ENCODE peak calls at places on chromosomes 3 and 15, in ten cellular contexts. One of them, this sample, is unnamed.

GRCh38 chr3:71025010-71025409 is 558.5 kb downstream of the FOXP1 start:
- DNase-seq in GDM1: no peak
- DNase-seq in ovary: no peak
- DNase-seq in activated T-cell treated with anti-CD3 and anti-CD28 coated beads for 24 hours: no peak
- DNase-seq in left ventricle myocardium inferior: no peak
- DNase-seq in T-helper 9 cell: no peak
- DNase-seq in NCI-H1930: no peak
- DNase-seq in EL: no peak
- DNase-seq in T-helper 17 cell: no peak
- DNase-seq in MV-4-11: no peak
- DNase-seq in this sample: no peak

GRCh38 chr3:13022348-13023250 is 50.6 kb downstream of the IQSEC1 start:
- DNase-seq in GDM1: no peak
- DNase-seq in left ventricle myocardium inferior: peak; percentile 85
- DNase-seq in EL: peak; percentile 78
- DNase-seq in MV-4-11: no peak
- DNase-seq in NCI-H1930: no peak
- DNase-seq in T-helper 17 cell: no peak
- DNase-seq in ovary: peak; percentile 90
- DNase-seq in T-helper 9 cell: no peak
- DNase-seq in activated T-cell treated with anti-CD3 and anti-CD28 coated beads for 24 hours: no peak
- DNase-seq in this sample: peak; percentile 92

GRCh38 chr15:92116320-92116719 is 262.8 kb downstream of the SLCO3A1 start:
- DNase-seq in T-helper 9 cell: no peak
- DNase-seq in GDM1: no peak
- DNase-seq in EL: no peak
- DNase-seq in NCI-H1930: no peak
- DNase-seq in MV-4-11: no peak
- DNase-seq in T-helper 17 cell: no peak
- DNase-seq in activated T-cell treated with anti-CD3 and anti-CD28 coated beads for 24 hours: no peak
- DNase-seq in ovary: no peak
- DNase-seq in left ventricle myocardium inferior: no peak
- DNase-seq in this sample: no peak

GRCh38 chr3:50525987-50526386 is 22.6 kb upstream of the CACNA2D2 start:
- DNase-seq in T-helper 17 cell: no peak
- DNase-seq in GDM1: peak; percentile 45
- DNase-seq in EL: peak; percentile 41
- DNase-seq in left ventricle myocardium inferior: peak; percentile 42
- DNase-seq in ovary: no peak
- DNase-seq in NCI-H1930: no peak
- DNase-seq in MV-4-11: peak; percentile 88
- DNase-seq in T-helper 9 cell: peak; percentile 16
- DNase-seq in activated T-cell treated with anti-CD3 and anti-CD28 coated beads for 24 hours: peak; percentile 42
- DNase-seq in this sample: peak; percentile 63

GRCh38 chr3:184748219-184749135 is 36.6 kb upstream of the MAGEF1 start:
- DNase-seq in EL: no peak
- DNase-seq in ovary: peak; percentile 1
- DNase-seq in MV-4-11: peak; percentile 82
- DNase-seq in T-helper 17 cell: no peak
- DNase-seq in T-helper 9 cell: no peak
- DNase-seq in NCI-H1930: no peak
- DNase-seq in activated T-cell treated with anti-CD3 and anti-CD28 coated beads for 24 hours: no peak
- DNase-seq in GDM1: no peak
- DNase-seq in left ventricle myocardium inferior: no peak
- DNase-seq in this sample: peak; percentile 30

GRCh38 chr3:138409171-138409570 is 25.2 kb upstream of the ESYT3 start:
- DNase-seq in activated T-cell treated with anti-CD3 and anti-CD28 coated beads for 24 hours: no peak
- DNase-seq in ovary: no peak
- DNase-seq in GDM1: no peak
- DNase-seq in NCI-H1930: no peak
- DNase-seq in T-helper 17 cell: no peak
- DNase-seq in MV-4-11: no peak
- DNase-seq in EL: no peak
- DNase-seq in left ventricle myocardium inferior: no peak
- DNase-seq in T-helper 9 cell: no peak
- DNase-seq in this sample: no peak

GRCh38 chr3:59678042-59678707 is 628.4 kb upstream of the CFAP20DC start:
- DNase-seq in EL: no peak
- DNase-seq in MV-4-11: no peak
- DNase-seq in ovary: no peak
- DNase-seq in GDM1: no peak
- DNase-seq in activated T-cell treated with anti-CD3 and anti-CD28 coated beads for 24 hours: no peak
- DNase-seq in T-helper 17 cell: no peak
- DNase-seq in left ventricle myocardium inferior: no peak
- DNase-seq in T-helper 9 cell: no peak
- DNase-seq in NCI-H1930: no peak
- DNase-seq in this sample: no peak

GRCh38 chr3:118936811-118937210 is 97.8 kb downstream of the IGSF11 start:
- DNase-seq in left ventricle myocardium inferior: no peak
- DNase-seq in T-helper 17 cell: no peak
- DNase-seq in NCI-H1930: no peak
- DNase-seq in MV-4-11: no peak
- DNase-seq in GDM1: no peak
- DNase-seq in activated T-cell treated with anti-CD3 and anti-CD28 coated beads for 24 hours: no peak
- DNase-seq in ovary: no peak
- DNase-seq in T-helper 9 cell: no peak
- DNase-seq in EL: no peak
- DNase-seq in this sample: peak; percentile 33

GRCh38 chr3:59006791-59007517 is 42.9 kb downstream of the CFAP20DC start:
- DNase-seq in ovary: no peak
- DNase-seq in T-helper 17 cell: no peak
- DNase-seq in NCI-H1930: no peak
- DNase-seq in MV-4-11: no peak
- DNase-seq in EL: no peak
- DNase-seq in activated T-cell treated with anti-CD3 and anti-CD28 coated beads for 24 hours: no peak
- DNase-seq in T-helper 9 cell: no peak
- DNase-seq in left ventricle myocardium inferior: peak; percentile 37
- DNase-seq in GDM1: no peak
- DNase-seq in this sample: peak; percentile 5

GRCh38 chr3:132265008-132265407 is 52.2 kb upstream of the ACP3 start:
- DNase-seq in T-helper 17 cell: no peak
- DNase-seq in activated T-cell treated with anti-CD3 and anti-CD28 coated beads for 24 hours: no peak
- DNase-seq in EL: no peak
- DNase-seq in NCI-H1930: no peak
- DNase-seq in left ventricle myocardium inferior: no peak
- DNase-seq in GDM1: no peak
- DNase-seq in MV-4-11: no peak
- DNase-seq in T-helper 9 cell: no peak
- DNase-seq in ovary: no peak
- DNase-seq in this sample: no peak

GRCh38 chr15:85035980-85036379 is 54.3 kb downstream of the PDE8A start:
- DNase-seq in MV-4-11: no peak
- DNase-seq in ovary: no peak
- DNase-seq in EL: no peak
- DNase-seq in GDM1: no peak
- DNase-seq in T-helper 9 cell: no peak
- DNase-seq in NCI-H1930: no peak
- DNase-seq in activated T-cell treated with anti-CD3 and anti-CD28 coated beads for 24 hours: no peak
- DNase-seq in left ventricle myocardium inferior: no peak
- DNase-seq in T-helper 17 cell: no peak
- DNase-seq in this sample: no peak

GRCh38 chr3:40745381-40746106 is 220.8 kb downstream of the ZNF621 start:
- DNase-seq in GDM1: no peak
- DNase-seq in T-helper 17 cell: no peak
- DNase-seq in ovary: no peak
- DNase-seq in T-helper 9 cell: no peak
- DNase-seq in NCI-H1930: no peak
- DNase-seq in MV-4-11: no peak
- DNase-seq in EL: peak; percentile 15
- DNase-seq in activated T-cell treated with anti-CD3 and anti-CD28 coated beads for 24 hours: no peak
- DNase-seq in left ventricle myocardium inferior: no peak
- DNase-seq in this sample: peak; percentile 67

GRCh38 chr15:84911879-84912660 is 27.6 kb downstream of the SLC28A1 start:
- DNase-seq in left ventricle myocardium inferior: peak; percentile 90
- DNase-seq in T-helper 17 cell: no peak
- DNase-seq in T-helper 9 cell: no peak
- DNase-seq in GDM1: no peak
- DNase-seq in ovary: peak; percentile 91
- DNase-seq in MV-4-11: peak; percentile 2
- DNase-seq in NCI-H1930: no peak
- DNase-seq in activated T-cell treated with anti-CD3 and anti-CD28 coated beads for 24 hours: no peak
- DNase-seq in EL: peak; percentile 99
- DNase-seq in this sample: peak; percentile 98

GRCh38 chr15:66657062-66658020 is 44.7 kb upstream of the SMAD6 start:
- DNase-seq in EL: peak; percentile 17
- DNase-seq in T-helper 17 cell: no peak
- DNase-seq in activated T-cell treated with anti-CD3 and anti-CD28 coated beads for 24 hours: no peak
- DNase-seq in MV-4-11: no peak
- DNase-seq in ovary: no peak
- DNase-seq in GDM1: no peak
- DNase-seq in NCI-H1930: no peak
- DNase-seq in T-helper 9 cell: no peak
- DNase-seq in left ventricle myocardium inferior: no peak
- DNase-seq in this sample: no peak

GRCh38 chr15:76875911-76876310 is 29.2 kb downstream of the SCAPER start:
- DNase-seq in T-helper 17 cell: no peak
- DNase-seq in activated T-cell treated with anti-CD3 and anti-CD28 coated beads for 24 hours: no peak
- DNase-seq in T-helper 9 cell: no peak
- DNase-seq in left ventricle myocardium inferior: no peak
- DNase-seq in NCI-H1930: no peak
- DNase-seq in GDM1: no peak
- DNase-seq in ovary: no peak
- DNase-seq in EL: no peak
- DNase-seq in MV-4-11: no peak
- DNase-seq in this sample: no peak

GRCh38 chr3:45553469-45553974 is 41.0 kb upstream of the LIMD1 start:
- DNase-seq in activated T-cell treated with anti-CD3 and anti-CD28 coated beads for 24 hours: no peak
- DNase-seq in left ventricle myocardium inferior: peak; percentile 70
- DNase-seq in T-helper 9 cell: no peak
- DNase-seq in MV-4-11: peak; percentile 77
- DNase-seq in T-helper 17 cell: no peak
- DNase-seq in NCI-H1930: no peak
- DNase-seq in EL: peak; percentile 70
- DNase-seq in GDM1: no peak
- DNase-seq in ovary: peak; percentile 51
- DNase-seq in this sample: peak; percentile 68

GRCh38 chr3:46867550-46867898 is 4.3 kb upstream of the MYL3 start:
- DNase-seq in NCI-H1930: no peak
- DNase-seq in left ventricle myocardium inferior: peak; percentile 91
- DNase-seq in ovary: peak; percentile 92
- DNase-seq in GDM1: no peak
- DNase-seq in MV-4-11: no peak
- DNase-seq in activated T-cell treated with anti-CD3 and anti-CD28 coated beads for 24 hours: no peak
- DNase-seq in EL: no peak
- DNase-seq in T-helper 17 cell: no peak
- DNase-seq in T-helper 9 cell: no peak
- DNase-seq in this sample: no peak